ENCODE peak calls at places on chromosomes 7 and 10, in five cellular contexts. One of them, this sample, is unnamed.
A peak's percentile ranks its signal among the peaks of the same experiment; 100 is the strongest.

GRCh38 chr10:62690703-62691102 is 113.8 kb upstream of the ADO start:
- DNase-seq in CD8-positive, alpha-beta memory T cell: no peak
- DNase-seq in heart left ventricle: no peak
- DNase-seq in colonic mucosa: no peak
- DNase-seq in endothelial cell of umbilical vein: no peak
- DNase-seq in this sample: no peak

GRCh38 chr7:41984888-41985287 is 252.1 kb downstream of the GLI3 start:
- DNase-seq in CD8-positive, alpha-beta memory T cell: no peak
- DNase-seq in heart left ventricle: no peak
- DNase-seq in colonic mucosa: no peak
- DNase-seq in endothelial cell of umbilical vein: peak; percentile 48
- DNase-seq in this sample: no peak

GRCh38 chr7:70060298-70061068 is 462.2 kb downstream of the AUTS2 start:
- DNase-seq in CD8-positive, alpha-beta memory T cell: no peak
- DNase-seq in heart left ventricle: no peak
- DNase-seq in colonic mucosa: no peak
- DNase-seq in endothelial cell of umbilical vein: no peak
- DNase-seq in this sample: no peak

GRCh38 chr7:127632276-127632910 is 14.5 kb upstream of the PAX4 start:
- DNase-seq in CD8-positive, alpha-beta memory T cell: no peak
- DNase-seq in heart left ventricle: no peak
- DNase-seq in colonic mucosa: no peak
- DNase-seq in endothelial cell of umbilical vein: no peak
- DNase-seq in this sample: no peak

GRCh38 chr7:19269301-19269700 is 124.1 kb upstream of the FERD3L start:
- DNase-seq in CD8-positive, alpha-beta memory T cell: no peak
- DNase-seq in heart left ventricle: no peak
- DNase-seq in colonic mucosa: no peak
- DNase-seq in endothelial cell of umbilical vein: no peak
- DNase-seq in this sample: no peak

GRCh38 chr7:149732111-149732561 is 41.3 kb downstream of the ZNF467 start:
- DNase-seq in CD8-positive, alpha-beta memory T cell: no peak
- DNase-seq in heart left ventricle: no peak
- DNase-seq in colonic mucosa: no peak
- DNase-seq in endothelial cell of umbilical vein: no peak
- DNase-seq in this sample: no peak

GRCh38 chr7:116547347-116547746 is 22.5 kb downstream of the CAV1 start:
- DNase-seq in CD8-positive, alpha-beta memory T cell: no peak
- DNase-seq in heart left ventricle: no peak
- DNase-seq in colonic mucosa: no peak
- DNase-seq in endothelial cell of umbilical vein: no peak
- DNase-seq in this sample: no peak

GRCh38 chr10:130282492-130283233 is 146.5 kb downstream of the GLRX3 start:
- DNase-seq in CD8-positive, alpha-beta memory T cell: no peak
- DNase-seq in heart left ventricle: no peak
- DNase-seq in colonic mucosa: no peak
- DNase-seq in endothelial cell of umbilical vein: no peak
- DNase-seq in this sample: no peak

GRCh38 chr10:122310311-122311050 is 39.4 kb downstream of the BTBD16 start:
- DNase-seq in CD8-positive, alpha-beta memory T cell: no peak
- DNase-seq in heart left ventricle: no peak
- DNase-seq in colonic mucosa: peak; percentile 85
- DNase-seq in endothelial cell of umbilical vein: peak; percentile 98
- DNase-seq in this sample: no peak

GRCh38 chr10:4770766-4771553 is 55.0 kb upstream of the AKR1E2 start:
- DNase-seq in CD8-positive, alpha-beta memory T cell: no peak
- DNase-seq in heart left ventricle: no peak
- DNase-seq in colonic mucosa: no peak
- DNase-seq in endothelial cell of umbilical vein: peak; percentile 97
- DNase-seq in this sample: no peak

GRCh38 chr7:39609084-39609461 is 14.3 kb upstream of the RALA start:
- DNase-seq in CD8-positive, alpha-beta memory T cell: no peak
- DNase-seq in heart left ventricle: no peak
- DNase-seq in colonic mucosa: no peak
- DNase-seq in endothelial cell of umbilical vein: peak; percentile 89
- DNase-seq in this sample: no peak

GRCh38 chr10:23171232-23171876 is 20.8 kb upstream of the PTF1A start:
- DNase-seq in CD8-positive, alpha-beta memory T cell: no peak
- DNase-seq in heart left ventricle: no peak
- DNase-seq in colonic mucosa: no peak
- DNase-seq in endothelial cell of umbilical vein: peak; percentile 15
- DNase-seq in this sample: no peak

GRCh38 chr7:96182424-96183158 is 139.3 kb downstream of the SLC25A13 start:
- DNase-seq in CD8-positive, alpha-beta memory T cell: no peak
- DNase-seq in heart left ventricle: no peak
- DNase-seq in colonic mucosa: no peak
- DNase-seq in endothelial cell of umbilical vein: no peak
- DNase-seq in this sample: no peak

GRCh38 chr7:76303829-76304505 is 1.5 kb downstream of the HSPB1 start:
- DNase-seq in CD8-positive, alpha-beta memory T cell: peak; percentile 40
- DNase-seq in heart left ventricle: no peak
- DNase-seq in colonic mucosa: no peak
- DNase-seq in endothelial cell of umbilical vein: peak; percentile 43
- DNase-seq in this sample: no peak

GRCh38 chr7:130733866-130734524 is at the start of gene KLF14:
- DNase-seq in CD8-positive, alpha-beta memory T cell: peak; percentile 48
- DNase-seq in heart left ventricle: no peak
- DNase-seq in colonic mucosa: peak; percentile 20
- DNase-seq in endothelial cell of umbilical vein: no peak
- DNase-seq in this sample: no peak

GRCh38 chr10:653991-654646 is 35.3 kb downstream of the DIP2C start:
- DNase-seq in CD8-positive, alpha-beta memory T cell: no peak
- DNase-seq in heart left ventricle: no peak
- DNase-seq in colonic mucosa: peak; percentile 69
- DNase-seq in endothelial cell of umbilical vein: peak; percentile 57
- DNase-seq in this sample: no peak

GRCh38 chr10:126387931-126388911 is at the start of gene ADAM12:
- DNase-seq in CD8-positive, alpha-beta memory T cell: no peak
- DNase-seq in heart left ventricle: no peak
- DNase-seq in colonic mucosa: no peak
- DNase-seq in endothelial cell of umbilical vein: peak; percentile 10
- DNase-seq in this sample: peak; percentile 36

GRCh38 chr10:97138174-97138573 is 47.6 kb downstream of the SLIT1 start:
- DNase-seq in CD8-positive, alpha-beta memory T cell: no peak
- DNase-seq in heart left ventricle: no peak
- DNase-seq in colonic mucosa: peak; percentile 23
- DNase-seq in endothelial cell of umbilical vein: no peak
- DNase-seq in this sample: no peak

GRCh38 chr10:132832186-132832983 is 46.4 kb upstream of the NKX6-2 start:
- DNase-seq in CD8-positive, alpha-beta memory T cell: no peak
- DNase-seq in heart left ventricle: no peak
- DNase-seq in colonic mucosa: no peak
- DNase-seq in endothelial cell of umbilical vein: no peak
- DNase-seq in this sample: no peak

GRCh38 chr10:75984067-75984466 is 552.6 kb downstream of the LRMDA start:
- DNase-seq in CD8-positive, alpha-beta memory T cell: no peak
- DNase-seq in heart left ventricle: no peak
- DNase-seq in colonic mucosa: no peak
- DNase-seq in endothelial cell of umbilical vein: no peak
- DNase-seq in this sample: no peak

GRCh38 chr10:49177391-49178355 is 10.5 kb downstream of the TMEM273 start:
- DNase-seq in CD8-positive, alpha-beta memory T cell: no peak
- DNase-seq in heart left ventricle: peak; percentile 73
- DNase-seq in colonic mucosa: peak; percentile 26
- DNase-seq in endothelial cell of umbilical vein: peak; percentile 66
- DNase-seq in this sample: no peak
- H3K27ac ChIP-seq in CD8-positive, alpha-beta memory T cell: peak overlapping the region; percentile 65
- H3K27ac ChIP-seq in heart left ventricle: peak overlapping the region; percentile 85
- H3K27ac ChIP-seq in colonic mucosa: no peak overlapping the region
- H3K27ac ChIP-seq in endothelial cell of umbilical vein: peak overlapping the region; percentile 78
- H3K27ac ChIP-seq in this sample: no peak overlapping the region

DNA sequence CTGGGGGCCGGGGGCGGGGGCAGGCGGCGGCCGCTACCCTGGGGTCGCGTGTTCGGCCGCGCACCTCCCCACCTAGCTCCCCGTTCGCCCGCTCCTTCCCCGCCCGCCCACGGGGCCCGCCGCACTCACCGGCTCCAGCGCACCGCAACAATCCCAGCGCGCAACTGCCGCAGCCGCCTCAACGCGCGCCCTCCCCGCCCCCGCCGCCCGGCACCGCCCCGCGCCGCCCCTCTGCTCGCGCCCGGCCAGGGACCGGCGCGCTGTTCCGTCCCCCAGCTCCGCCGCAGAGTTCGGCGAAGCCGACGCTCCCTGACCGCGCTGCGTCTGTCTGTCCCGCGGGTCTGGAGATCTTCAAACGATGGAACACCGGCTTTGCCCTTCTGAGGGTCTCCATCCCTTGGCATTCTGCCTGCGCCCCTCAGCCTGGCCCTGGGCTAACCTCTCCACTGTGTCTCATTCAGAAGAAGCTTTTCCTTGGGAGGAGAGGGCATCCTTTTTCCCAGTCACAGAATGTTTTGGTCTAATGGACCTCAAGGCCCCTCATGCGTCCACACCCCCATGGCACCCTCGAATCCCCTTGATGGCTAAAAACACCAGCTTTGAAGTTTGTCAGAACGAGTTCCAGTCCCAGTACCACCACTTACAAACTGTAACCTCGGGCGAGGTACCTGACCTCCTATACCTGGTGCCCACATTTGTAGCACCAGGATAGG is at the start of gene NT5C2:
- DNase-seq in CD8-positive, alpha-beta memory T cell: peak; percentile 76
- DNase-seq in heart left ventricle: peak; percentile 92
- DNase-seq in colonic mucosa: peak; percentile 82
- DNase-seq in endothelial cell of umbilical vein: peak; percentile 69
- DNase-seq in this sample: peak; percentile 66
- H3K4me1 ChIP-seq in CD8-positive, alpha-beta memory T cell: peaks cover 26% of the 10 kb centered on the region
- H3K4me1 ChIP-seq in heart left ventricle: peaks cover 48% of the 10 kb centered on the region
- H3K4me1 ChIP-seq in colonic mucosa: peaks cover 9% of the 10 kb centered on the region
- H3K4me1 ChIP-seq in endothelial cell of umbilical vein: peaks cover 36% of the 10 kb centered on the region
- H3K4me1 ChIP-seq in this sample: peaks cover 37% of the 10 kb centered on the region

DNA sequence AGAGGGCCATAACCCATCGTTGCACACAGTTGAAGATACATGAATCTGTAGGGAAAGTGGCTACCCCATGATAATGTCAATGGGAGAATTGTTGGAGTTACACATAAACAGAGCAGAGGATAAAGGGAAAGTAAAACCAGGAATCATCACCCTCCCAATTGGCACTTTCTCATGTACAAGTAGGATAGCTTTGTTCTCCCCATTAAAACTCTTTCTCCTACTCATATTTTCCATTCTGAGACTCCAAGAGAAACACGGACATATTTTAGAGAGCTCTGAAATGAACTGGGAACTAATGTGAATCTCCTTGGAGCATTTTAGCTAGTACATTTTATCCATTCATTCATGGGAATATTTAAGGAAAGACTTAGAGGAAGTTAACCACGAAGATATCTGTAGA is 17.2 kb upstream of the LRRC17 start:
- DNase-seq in CD8-positive, alpha-beta memory T cell: no peak
- DNase-seq in heart left ventricle: no peak
- DNase-seq in colonic mucosa: no peak
- DNase-seq in endothelial cell of umbilical vein: peak; percentile 43
- DNase-seq in this sample: no peak
- H3K27ac ChIP-seq in CD8-positive, alpha-beta memory T cell: no peak overlapping the region
- H3K27ac ChIP-seq in heart left ventricle: peak overlapping the region; percentile 50
- H3K27ac ChIP-seq in colonic mucosa: no peak overlapping the region
- H3K27ac ChIP-seq in endothelial cell of umbilical vein: no peak overlapping the region
- H3K27ac ChIP-seq in this sample: peak overlapping the region; percentile 26

DNA sequence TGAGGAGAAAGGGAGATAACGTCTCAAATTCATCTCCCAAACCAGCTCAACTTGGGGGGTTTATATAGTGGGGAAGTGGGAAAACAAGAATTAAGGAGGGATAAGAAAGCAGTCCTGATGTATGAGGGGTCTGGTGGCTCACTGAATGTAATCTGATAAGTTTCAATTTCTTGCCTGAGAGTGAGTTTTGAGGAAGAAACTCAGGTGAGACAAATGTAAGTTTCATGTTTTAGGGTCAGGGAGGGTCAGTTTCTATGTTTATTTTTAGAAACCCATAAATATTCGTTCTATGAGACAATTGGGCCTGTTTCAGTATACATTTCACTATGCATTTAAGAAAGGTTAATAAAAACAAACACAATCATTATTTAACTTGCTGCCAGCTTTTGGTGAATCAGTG is 128.0 kb upstream of the MBL2 start:
- DNase-seq in CD8-positive, alpha-beta memory T cell: no peak
- DNase-seq in heart left ventricle: no peak
- DNase-seq in colonic mucosa: no peak
- DNase-seq in endothelial cell of umbilical vein: no peak
- DNase-seq in this sample: no peak
- H3K4me1 ChIP-seq in CD8-positive, alpha-beta memory T cell: no peaks in the 10 kb centered on the region
- H3K4me1 ChIP-seq in heart left ventricle: no peaks in the 10 kb centered on the region
- H3K4me1 ChIP-seq in colonic mucosa: no peaks in the 10 kb centered on the region
- H3K4me1 ChIP-seq in endothelial cell of umbilical vein: no peaks in the 10 kb centered on the region
- H3K4me1 ChIP-seq in this sample: no peaks in the 10 kb centered on the region

GRCh38 chr7:44467217-44467548 is 23.3 kb downstream of the NUDCD3 start:
- DNase-seq in CD8-positive, alpha-beta memory T cell: no peak
- DNase-seq in heart left ventricle: no peak
- DNase-seq in colonic mucosa: no peak
- DNase-seq in endothelial cell of umbilical vein: no peak
- DNase-seq in this sample: no peak

GRCh38 chr7:44469461-44469860 is 21.0 kb downstream of the NUDCD3 start:
- DNase-seq in CD8-positive, alpha-beta memory T cell: no peak
- DNase-seq in heart left ventricle: no peak
- DNase-seq in colonic mucosa: no peak
- DNase-seq in endothelial cell of umbilical vein: no peak
- DNase-seq in this sample: no peak

GRCh38 chr7:44466300-44467216 is 23.9 kb downstream of the NUDCD3 start:
- DNase-seq in CD8-positive, alpha-beta memory T cell: no peak
- DNase-seq in heart left ventricle: no peak
- DNase-seq in colonic mucosa: no peak
- DNase-seq in endothelial cell of umbilical vein: peak; percentile 63
- DNase-seq in this sample: no peak

GRCh38 chr7:44463169-44463808 is 27.2 kb downstream of the NUDCD3 start:
- DNase-seq in CD8-positive, alpha-beta memory T cell: no peak
- DNase-seq in heart left ventricle: no peak
- DNase-seq in colonic mucosa: no peak
- DNase-seq in endothelial cell of umbilical vein: no peak
- DNase-seq in this sample: no peak

DNA sequence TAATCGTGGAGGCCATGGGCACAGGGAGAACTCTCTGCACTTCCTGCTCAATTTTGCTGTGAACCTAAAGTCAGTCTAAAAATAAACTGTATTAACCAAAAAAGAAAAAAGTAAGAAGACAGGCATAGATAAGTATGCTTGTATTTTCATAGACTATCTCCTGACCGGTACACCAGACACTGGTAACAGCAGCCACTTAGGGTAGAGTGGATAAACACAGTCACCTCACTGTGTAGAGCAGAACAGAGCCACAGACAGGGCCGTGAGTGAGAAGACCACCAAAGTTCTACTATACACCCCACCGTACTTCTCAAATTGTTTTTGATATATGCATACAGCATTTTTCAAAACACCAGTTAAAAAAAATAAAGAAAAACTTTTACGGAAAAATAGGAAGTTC is 25.0 kb downstream of the NUDCD3 start:
- DNase-seq in CD8-positive, alpha-beta memory T cell: no peak
- DNase-seq in heart left ventricle: no peak
- DNase-seq in colonic mucosa: no peak
- DNase-seq in endothelial cell of umbilical vein: no peak
- DNase-seq in this sample: no peak
- H3K27ac ChIP-seq in CD8-positive, alpha-beta memory T cell: no peak overlapping the region
- H3K27ac ChIP-seq in heart left ventricle: peak overlapping the region; percentile 36
- H3K27ac ChIP-seq in colonic mucosa: no peak overlapping the region
- H3K27ac ChIP-seq in endothelial cell of umbilical vein: peak overlapping the region; percentile 4
- H3K27ac ChIP-seq in this sample: no peak overlapping the region

GRCh38 chr7:28176645-28177044 is 4.0 kb downstream of the JAZF1 start:
- DNase-seq in CD8-positive, alpha-beta memory T cell: no peak
- DNase-seq in heart left ventricle: no peak
- DNase-seq in colonic mucosa: no peak
- DNase-seq in endothelial cell of umbilical vein: no peak
- DNase-seq in this sample: no peak
- H3K4me1 ChIP-seq in CD8-positive, alpha-beta memory T cell: peaks cover 12% of the 10 kb centered on the region
- H3K4me1 ChIP-seq in heart left ventricle: no peaks in the 10 kb centered on the region
- H3K4me1 ChIP-seq in colonic mucosa: no peaks in the 10 kb centered on the region
- H3K4me1 ChIP-seq in endothelial cell of umbilical vein: peaks cover 12% of the 10 kb centered on the region
- H3K4me1 ChIP-seq in this sample: peaks cover 31% of the 10 kb centered on the region